ENCODE peak calls at places on chromosomes 16 and 17, in four cellular contexts. F, Q, Z and V are unnamed samples.
A peak's percentile ranks its signal among the peaks of the same experiment; 100 is the strongest.

GRCh38 chr17:37478187-37478586 is 11.5 kb upstream of the DUSP14 start:
- DNase-seq in Z (peak; percentile 13), F (peak; percentile 49), Q (no peak), V (no peak)

GRCh38 chr16:72952404-72953301 is 95.3 kb downstream of the ZFHX3 start:
- DNase-seq in Q (no peak), F (no peak), Z (no peak), V (no peak)

GRCh38 chr16:31147574-31147973 is 2.3 kb downstream of the PRSS36 start:
- DNase-seq in Q (no peak), F (no peak), Z (no peak), V (no peak)

GRCh38 chr16:15721018-15721417 is 71.0 kb downstream of the NDE1 start:
- DNase-seq in Z (no peak), Q (no peak), F (no peak), V (no peak)

GRCh38 chr17:78556812-78557211 is 20.4 kb downstream of the DNAH17 start:
- DNase-seq in F (no peak), Q (no peak), Z (peak; percentile 61), V (no peak)

GRCh38 chr16:57271867-57272495 is 12.5 kb downstream of the PLLP start:
- DNase-seq in Q (no peak), Z (no peak), F (no peak), V (no peak)

GRCh38 chr16:11543676-11544393 is 42.9 kb downstream of the LITAF start:
- DNase-seq in F (no peak), Q (no peak), Z (no peak), V (no peak)

GRCh38 chr16:1991135-1991551 is 1.4 kb downstream of the SYNGR3 start:
- DNase-seq in Q (no peak), F (no peak), Z (no peak), V (no peak)

GRCh38 chr17:55584055-55584685 is 72.9 kb upstream of the SMIM36 start:
- DNase-seq in Z (no peak), Q (no peak), F (no peak), V (peak; percentile 30)

GRCh38 chr17:78449983-78450382 is 71.5 kb downstream of the PGS1 start:
- DNase-seq in Q (no peak), Z (no peak), F (no peak), V (no peak)

GRCh38 chr17:63774141-63774981 is at the start of gene DDX42:
- DNase-seq in Q (peak; percentile 90), Z (peak; percentile 88), F (no peak), V (peak; percentile 56)

GRCh38 chr17:51764387-51764971 is 394.0 kb downstream of the CA10 start:
- DNase-seq in Q (peak; percentile 25), Z (peak; percentile 51), F (peak; percentile 33), V (peak; percentile 75)

GRCh38 chr17:72176516-72176851 is 55.7 kb downstream of the SOX9 start:
- DNase-seq in Z (no peak), F (no peak), Q (no peak), V (no peak)

GRCh38 chr16:5020551-5020950 is 13.2 kb downstream of the NAGPA start:
- DNase-seq in F (no peak), Q (no peak), Z (no peak), V (no peak)
- H3K27ac ChIP-seq in F (no peak overlapping the region), Q (no peak overlapping the region), Z (no peak overlapping the region), V (no peak overlapping the region)

DNA sequence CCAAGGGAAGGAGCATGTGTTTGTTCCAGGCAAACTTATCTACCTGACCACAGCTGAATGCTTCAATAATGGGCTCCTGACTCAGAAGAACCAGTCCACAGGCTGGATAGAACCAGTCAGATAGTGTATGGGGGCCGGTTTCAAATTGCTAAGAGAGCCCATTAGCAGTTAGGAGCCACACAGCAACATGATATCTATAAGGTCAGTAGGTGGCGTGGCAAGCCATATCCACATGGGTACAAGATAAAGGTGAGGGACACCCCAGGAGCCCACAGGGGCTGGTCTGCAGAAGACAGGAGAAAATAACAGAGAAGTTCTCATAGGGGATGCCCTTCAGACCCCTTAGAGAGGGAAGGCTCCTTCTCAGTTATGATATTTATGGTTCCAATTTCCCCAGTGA is 31.6 kb upstream of the CDRT15 start:
- DNase-seq in Z (no peak), Q (no peak), F (no peak), V (no peak)
- TF ChIP-seq CTCF in Z (no peak), Q (no peak), F (peak; percentile 8), V (no peak)

GRCh38 chr16:49269231-49269630 is 12.4 kb downstream of the CBLN1 start:
- DNase-seq in F (no peak), Q (no peak), Z (no peak), V (no peak)
- H3K27ac ChIP-seq in F (no peak overlapping the region), Q (no peak overlapping the region), Z (no peak overlapping the region), V (no peak overlapping the region)

DNA sequence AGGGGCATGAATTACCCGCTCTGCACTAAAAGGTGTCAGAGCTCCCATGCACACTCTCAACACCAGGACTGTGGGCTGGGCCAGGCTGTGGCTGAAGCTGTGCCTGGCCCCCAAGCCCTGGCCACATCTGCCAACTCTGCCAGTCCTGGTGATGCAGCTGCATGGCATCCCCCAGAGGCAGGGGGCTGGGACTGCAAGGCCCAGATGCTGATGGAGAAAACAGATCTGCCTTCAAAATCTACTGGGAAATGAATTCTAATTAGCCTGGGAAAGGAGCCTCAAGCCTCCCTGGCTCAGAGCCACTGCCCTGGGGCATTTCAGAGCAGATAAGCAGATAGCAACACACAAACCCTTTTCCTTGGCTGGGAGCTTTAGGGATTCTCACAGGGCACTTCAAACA is 3.4 kb downstream of the CHST6 start:
- DNase-seq in Q (no peak), F (no peak), Z (no peak), V (peak; percentile 43)
- TF ChIP-seq CTCF in Q (no peak), F (peak; percentile 59), Z (no peak), V (no peak)

GRCh38 chr17:40347319-40348135 is 17.0 kb downstream of the GJD3 start:
- DNase-seq in F (no peak), Q (no peak), Z (no peak), V (no peak)
- H3K27ac ChIP-seq in F (no peak overlapping the region), Q (peak overlapping the region; percentile 67), Z (peak overlapping the region; percentile 88), V (peak overlapping the region; percentile 96)

GRCh38 chr16:86308514-86308913 is 201.8 kb upstream of the FOXF1 start:
- DNase-seq in Z (no peak), F (no peak), Q (no peak), V (no peak)
- TF ChIP-seq CTCF in Z (no peak), F (no peak), Q (no peak), V (no peak)

GRCh38 chr17:40109471-40109824 is 9.1 kb upstream of the NR1D1 start:
- DNase-seq in Q (no peak), F (no peak), Z (no peak), V (no peak)
- H3K27ac ChIP-seq in Q (peak overlapping the region; percentile 91), F (no peak overlapping the region), Z (peak overlapping the region; percentile 94), V (peak overlapping the region; percentile 76)

DNA sequence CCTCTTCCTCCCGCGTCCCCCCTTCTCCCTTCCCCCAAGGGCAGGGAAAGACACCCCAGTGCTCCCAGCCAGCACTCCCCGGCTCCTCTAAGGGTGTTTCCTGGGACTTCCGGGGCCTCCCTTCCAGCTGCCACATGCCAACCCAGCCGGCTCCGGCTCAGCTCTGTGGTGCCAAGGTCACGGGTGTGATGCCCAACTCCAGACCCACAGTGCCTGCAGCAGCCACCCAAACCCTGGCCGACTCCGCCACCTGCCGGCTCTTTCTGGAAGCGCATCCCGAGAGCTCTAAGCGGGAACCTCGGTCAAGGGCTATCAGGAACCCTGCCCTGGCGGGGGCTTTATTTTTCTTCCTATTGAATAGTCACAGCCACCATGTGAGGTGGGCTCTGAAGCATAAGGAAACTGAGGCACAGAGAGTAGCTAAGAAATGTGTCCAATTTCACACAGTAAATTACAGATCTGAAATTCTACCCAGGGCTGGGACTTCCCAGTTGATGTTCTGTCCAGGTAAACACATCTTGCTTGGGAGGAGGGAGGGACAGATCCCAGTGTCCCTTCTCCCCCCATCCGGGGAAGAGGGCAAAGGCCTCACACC is 3.3 kb upstream of the PPP1R1B start:
- DNase-seq in Z (peak; percentile 86), Q (peak; percentile 77), F (no peak), V (peak; percentile 68)
- TF ChIP-seq CTCF in Z (peak; percentile 74), Q (peak; percentile 70), F (peak; percentile 85), V (peak; percentile 93)

GRCh38 chr17:44466339-44466738 is 36.9 kb downstream of the GPATCH8 start:
- DNase-seq in Q (no peak), F (no peak), Z (no peak), V (no peak)

GRCh38 chr17:44465897-44466296 is 37.3 kb downstream of the GPATCH8 start:
- DNase-seq in Z (no peak), F (no peak), Q (no peak), V (no peak)

GRCh38 chr17:44469676-44470075 is 33.5 kb downstream of the GPATCH8 start:
- DNase-seq in F (no peak), Z (no peak), Q (no peak), V (no peak)

GRCh38 chr17:44465276-44465675 is 37.9 kb downstream of the GPATCH8 start:
- DNase-seq in Z (no peak), Q (no peak), F (no peak), V (no peak)

DNA sequence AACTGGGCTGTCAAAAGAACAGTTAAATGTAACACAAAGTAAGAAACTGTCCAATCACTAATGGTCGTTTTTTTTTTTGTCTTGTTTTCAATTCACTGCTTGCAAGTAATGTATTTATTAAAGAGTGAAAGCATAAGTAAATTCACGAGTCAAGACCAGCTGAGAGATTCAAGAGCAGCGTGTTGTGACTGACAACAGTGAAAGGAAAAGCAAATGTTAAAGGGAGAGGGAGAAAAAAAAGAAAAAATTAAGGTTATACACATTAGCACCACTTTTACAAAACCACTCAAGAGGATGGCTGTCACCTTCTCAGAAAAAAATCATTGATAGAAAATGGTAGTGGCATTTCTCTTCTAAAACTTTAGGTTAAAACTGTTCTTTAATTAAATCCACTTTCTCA is 36.1 kb downstream of the GPATCH8 start:
- DNase-seq in F (no peak), Q (no peak), Z (no peak), V (no peak)
- H3K27ac ChIP-seq in F (no peak overlapping the region), Q (no peak overlapping the region), Z (no peak overlapping the region), V (no peak overlapping the region)